ENCODE peak calls at places on chromosomes 7 and 10, in four cellular contexts. K, B, P and R are unnamed samples.
A peak's percentile ranks its signal among the peaks of the same experiment; 100 is the strongest.

GRCh38 chr10:102219370-102219769 is 6.7 kb upstream of the ELOVL3 start:
- DNase-seq in K (no peak), B (no peak), P (no peak), R (no peak)

GRCh38 chr10:110843031-110843430 is 28.7 kb upstream of the PDCD4 start:
- DNase-seq in B (peak; percentile 49), K (no peak), P (no peak), R (no peak)

GRCh38 chr7:80608292-80608691 is 30.1 kb upstream of the CD36 start:
- DNase-seq in P (no peak), B (no peak), K (no peak), R (no peak)

GRCh38 chr10:73854310-73854709 is 20.0 kb downstream of the CAMK2G start:
- DNase-seq in B (no peak), P (no peak), K (no peak), R (no peak)

GRCh38 chr7:147196476-147196875 is 1079.9 kb downstream of the CNTNAP2 start:
- DNase-seq in B (no peak), P (no peak), K (no peak), R (no peak)

GRCh38 chr7:114478384-114478783 is 63.8 kb downstream of the FOXP2 start:
- DNase-seq in B (no peak), P (no peak), K (no peak), R (no peak)

GRCh38 chr7:70723339-70723738 is 408.6 kb upstream of the GALNT17 start:
- DNase-seq in K (no peak), P (no peak), B (no peak), R (no peak)

GRCh38 chr7:22731781-22732180 is 4.8 kb downstream of the IL6 start:
- DNase-seq in P (no peak), B (no peak), K (no peak), R (peak; percentile 17)

GRCh38 chr10:27893320-27894014 is 105.4 kb downstream of the ODAD2 start:
- DNase-seq in P (peak; percentile 64), K (no peak), B (peak; percentile 28), R (no peak)

GRCh38 chr7:55065079-55065478 is 46.3 kb downstream of the EGFR start:
- DNase-seq in P (peak; percentile 89), K (no peak), B (no peak), R (peak; percentile 98)

GRCh38 chr10:61688551-61689308 is 26.0 kb downstream of the CABCOCO1 start:
- DNase-seq in P (no peak), B (no peak), K (no peak), R (no peak)

GRCh38 chr10:32253821-32254220 is 93.1 kb downstream of the EPC1 start:
- DNase-seq in P (no peak), K (no peak), B (no peak), R (no peak)

GRCh38 chr7:77866791-77867190 is 68.2 kb downstream of the PHTF2 start:
- DNase-seq in K (no peak), P (peak; percentile 44), B (no peak), R (peak; percentile 72)

GRCh38 chr7:128361463-128362441 is at the start of gene PRRT4:
- DNase-seq in P (peak; percentile 22), B (no peak), K (peak; percentile 10), R (no peak)

GRCh38 chr7:107938448-107939250 is 47.7 kb downstream of the DLD start:
- DNase-seq in P (no peak), K (no peak), B (no peak), R (peak; percentile 70)

GRCh38 chr7:4734587-4735365 is 40.6 kb upstream of the AP5Z1 start:
- DNase-seq in K (no peak), B (peak; percentile 83), P (no peak), R (no peak)

GRCh38 chr7:6346581-6346980 is 74.2 kb upstream of the CYTH3 start:
- DNase-seq in P (no peak), K (no peak), B (no peak), R (no peak)

GRCh38 chr7:95213809-95214492 is 110.4 kb downstream of the PON1 start:
- DNase-seq in K (no peak), B (peak; percentile 58), P (no peak), R (peak; percentile 55)

GRCh38 chr10:77641788-77642397 is 4.3 kb upstream of the KCNMA1 start:
- DNase-seq in K (peak; percentile 34), P (peak; percentile 100), B (peak; percentile 88), R (peak; percentile 86)

GRCh38 chr7:37394158-37394557 is 54.5 kb downstream of the ELMO1 start:
- DNase-seq in P (no peak), B (no peak), K (no peak), R (no peak)

GRCh38 chr10:1036341-1036791 is 10.7 kb upstream of the IDI2 start:
- DNase-seq in K (no peak), B (no peak), P (peak; percentile 74), R (peak; percentile 47)

GRCh38 chr7:75033826-75034225 is 39.8 kb downstream of the RCC1L start:
- DNase-seq in B (no peak), P (no peak), K (no peak), R (no peak)

GRCh38 chr10:12774219-12774894 is 227.2 kb downstream of the CCDC3 start:
- DNase-seq in B (no peak), P (no peak), K (no peak), R (no peak)

GRCh38 chr7:144771921-144772320 is 63.9 kb downstream of the TPK1 start:
- DNase-seq in B (no peak), K (no peak), P (no peak), R (no peak)

GRCh38 chr10:65100146-65100545 is 1578.9 kb downstream of the REEP3 start:
- DNase-seq in K (no peak), P (no peak), B (no peak), R (no peak)

GRCh38 chr7:132455306-132455705 is 121.0 kb downstream of the PLXNA4 start:
- DNase-seq in P (no peak), K (no peak), B (no peak), R (no peak)

GRCh38 chr10:24907956-24908355 is 44.5 kb downstream of the PRTFDC1 start:
- DNase-seq in P (no peak), K (no peak), B (no peak), R (no peak)

GRCh38 chr7:778968-779451 is 51.9 kb upstream of the PRKAR1B start:
- DNase-seq in K (no peak), B (no peak), P (no peak), R (no peak)

GRCh38 chr10:27319752-27320561 is 79.4 kb upstream of the ACBD5 start:
- DNase-seq in B (peak; percentile 49), P (no peak), K (no peak), R (peak; percentile 77)

GRCh38 chr10:5945561-5946418 is 31.6 kb downstream of the IL15RA start:
- DNase-seq in B (no peak), P (peak; percentile 76), K (no peak), R (peak; percentile 97)

GRCh38 chr7:106634958-106635357 is 26.0 kb downstream of the CCDC71L start:
- DNase-seq in B (no peak), K (no peak), P (no peak), R (no peak)

GRCh38 chr10:98267069-98267893 is 713 bp downstream of the LOXL4 start:
- DNase-seq in B (no peak), K (no peak), P (no peak), R (no peak)

GRCh38 chr7:47757946-47758371 is 176.0 kb upstream of the TNS3 start:
- DNase-seq in P (no peak), B (no peak), K (no peak), R (peak; percentile 89)

GRCh38 chr7:72435366-72435765 is 23.2 kb upstream of the CALN1 start:
- DNase-seq in K (no peak), B (no peak), P (no peak), R (no peak)